ENCODE peak calls at places on chromosome 6, in seven cellular contexts. One of them, this sample, is unnamed.
A peak's percentile ranks its signal among the peaks of the same experiment; 100 is the strongest.

GRCh38 chr6:27668442-27669275 is 195.8 kb upstream of the ZNF184 start:
- DNase-seq in astrocyte: peak; percentile 82
- DNase-seq in mammary epithelial cell: peak; percentile 88
- DNase-seq in fibroblast of lung: peak; percentile 88
- DNase-seq in K562: peak; percentile 95
- DNase-seq in PC-9: peak; percentile 82
- DNase-seq in GM23248: peak; percentile 74
- DNase-seq in this sample: no peak

GRCh38 chr6:64012351-64013060 is 376.9 kb downstream of the PHF3 start:
- DNase-seq in astrocyte: peak; percentile 1
- DNase-seq in mammary epithelial cell: peak; percentile 6
- DNase-seq in fibroblast of lung: peak; percentile 5
- DNase-seq in K562: no peak
- DNase-seq in PC-9: no peak
- DNase-seq in GM23248: peak; percentile 45
- DNase-seq in this sample: no peak

GRCh38 chr6:43269273-43270007 is 26.2 kb downstream of the TTBK1 start:
- DNase-seq in astrocyte: no peak
- DNase-seq in mammary epithelial cell: no peak
- DNase-seq in fibroblast of lung: no peak
- DNase-seq in K562: peak; percentile 66
- DNase-seq in PC-9: no peak
- DNase-seq in GM23248: peak; percentile 42
- DNase-seq in this sample: peak; percentile 67

GRCh38 chr6:154350293-154350692 is 6.3 kb downstream of the IPCEF1 start:
- DNase-seq in astrocyte: peak; percentile 56
- DNase-seq in mammary epithelial cell: no peak
- DNase-seq in fibroblast of lung: peak; percentile 63
- DNase-seq in K562: no peak
- DNase-seq in PC-9: no peak
- DNase-seq in GM23248: peak; percentile 44
- DNase-seq in this sample: no peak

GRCh38 chr6:126721581-126722145 is 381.7 kb downstream of the CENPW start:
- DNase-seq in astrocyte: peak; percentile 95
- DNase-seq in mammary epithelial cell: peak; percentile 76
- DNase-seq in fibroblast of lung: peak; percentile 96
- DNase-seq in K562: no peak
- DNase-seq in PC-9: peak; percentile 23
- DNase-seq in GM23248: peak; percentile 93
- DNase-seq in this sample: no peak

GRCh38 chr6:6661684-6662083 is 73.2 kb downstream of the LY86 start:
- DNase-seq in astrocyte: peak; percentile 1
- DNase-seq in mammary epithelial cell: peak; percentile 61
- DNase-seq in fibroblast of lung: no peak
- DNase-seq in K562: peak; percentile 48
- DNase-seq in PC-9: peak; percentile 26
- DNase-seq in GM23248: peak; percentile 54
- DNase-seq in this sample: no peak

GRCh38 chr6:16450821-16451220 is 212.4 kb downstream of the GMPR start:
- DNase-seq in astrocyte: peak; percentile 61
- DNase-seq in mammary epithelial cell: no peak
- DNase-seq in fibroblast of lung: peak; percentile 74
- DNase-seq in K562: no peak
- DNase-seq in PC-9: no peak
- DNase-seq in GM23248: peak; percentile 81
- DNase-seq in this sample: no peak

GRCh38 chr6:71468841-71469750 is 180.5 kb downstream of the OGFRL1 start:
- DNase-seq in astrocyte: peak; percentile 98
- DNase-seq in mammary epithelial cell: peak; percentile 78
- DNase-seq in fibroblast of lung: peak; percentile 98
- DNase-seq in K562: no peak
- DNase-seq in PC-9: peak; percentile 53
- DNase-seq in GM23248: peak; percentile 92
- DNase-seq in this sample: no peak

GRCh38 chr6:139030211-139030530 is 1.6 kb downstream of the ABRACL start:
- DNase-seq in astrocyte: no peak
- DNase-seq in mammary epithelial cell: no peak
- DNase-seq in fibroblast of lung: no peak
- DNase-seq in K562: no peak
- DNase-seq in PC-9: no peak
- DNase-seq in GM23248: no peak
- DNase-seq in this sample: no peak

GRCh38 chr6:154164397-154164796 is 125.4 kb downstream of the OPRM1 start:
- DNase-seq in astrocyte: peak; percentile 85
- DNase-seq in mammary epithelial cell: no peak
- DNase-seq in fibroblast of lung: peak; percentile 88
- DNase-seq in K562: no peak
- DNase-seq in PC-9: no peak
- DNase-seq in GM23248: peak; percentile 78
- DNase-seq in this sample: no peak

GRCh38 chr6:71420693-71421328 is 132.2 kb downstream of the OGFRL1 start:
- DNase-seq in astrocyte: peak; percentile 93
- DNase-seq in mammary epithelial cell: peak; percentile 95
- DNase-seq in fibroblast of lung: peak; percentile 96
- DNase-seq in K562: no peak
- DNase-seq in PC-9: peak; percentile 96
- DNase-seq in GM23248: peak; percentile 99
- DNase-seq in this sample: no peak

GRCh38 chr6:131519670-131520436 is 53.2 kb upstream of the ARG1 start:
- DNase-seq in astrocyte: peak; percentile 30
- DNase-seq in mammary epithelial cell: peak; percentile 29
- DNase-seq in fibroblast of lung: peak; percentile 38
- DNase-seq in K562: peak; percentile 55
- DNase-seq in PC-9: peak; percentile 15
- DNase-seq in GM23248: peak; percentile 68
- DNase-seq in this sample: peak; percentile 65

GRCh38 chr6:6656287-6656686 is 67.8 kb downstream of the LY86 start:
- DNase-seq in astrocyte: no peak
- DNase-seq in mammary epithelial cell: no peak
- DNase-seq in fibroblast of lung: no peak
- DNase-seq in K562: no peak
- DNase-seq in PC-9: no peak
- DNase-seq in GM23248: no peak
- DNase-seq in this sample: peak; percentile 33

GRCh38 chr6:14228571-14228970 is 111.0 kb downstream of the CD83 start:
- DNase-seq in astrocyte: peak; percentile 47
- DNase-seq in mammary epithelial cell: no peak
- DNase-seq in fibroblast of lung: peak; percentile 56
- DNase-seq in K562: no peak
- DNase-seq in PC-9: no peak
- DNase-seq in GM23248: peak; percentile 86
- DNase-seq in this sample: peak; percentile 78

GRCh38 chr6:121879149-121879548 is 443.7 kb downstream of the GJA1 start:
- DNase-seq in astrocyte: peak; percentile 80
- DNase-seq in mammary epithelial cell: no peak
- DNase-seq in fibroblast of lung: peak; percentile 84
- DNase-seq in K562: no peak
- DNase-seq in PC-9: no peak
- DNase-seq in GM23248: peak; percentile 85
- DNase-seq in this sample: no peak

GRCh38 chr6:14092861-14093789 is 24.4 kb upstream of the CD83 start:
- DNase-seq in astrocyte: peak; percentile 52
- DNase-seq in mammary epithelial cell: peak; percentile 73
- DNase-seq in fibroblast of lung: peak; percentile 61
- DNase-seq in K562: no peak
- DNase-seq in PC-9: no peak
- DNase-seq in GM23248: no peak
- DNase-seq in this sample: no peak

DNA sequence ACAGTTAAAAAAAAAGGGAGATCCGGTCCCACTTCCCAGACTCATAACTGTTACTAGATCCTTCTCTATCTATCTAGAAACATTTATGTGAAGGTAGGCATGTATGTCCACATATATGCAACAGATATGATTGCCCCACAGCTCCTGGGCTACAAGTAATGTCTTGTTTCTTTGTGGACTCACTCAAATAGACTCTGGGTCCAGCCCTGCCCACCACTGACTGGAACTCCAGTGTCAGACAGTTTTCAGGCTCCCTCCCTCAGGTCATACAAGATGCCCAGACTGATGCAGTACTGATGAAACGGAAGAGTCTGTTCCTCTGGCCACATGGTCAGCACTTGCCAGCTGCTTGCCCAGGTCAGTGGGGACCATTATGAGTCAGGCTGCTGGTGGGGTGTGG is 30.8 kb upstream of the IER3 start:
- DNase-seq in astrocyte: no peak
- DNase-seq in mammary epithelial cell: peak; percentile 50
- DNase-seq in fibroblast of lung: no peak
- DNase-seq in K562: no peak
- DNase-seq in PC-9: no peak
- DNase-seq in GM23248: no peak
- DNase-seq in this sample: no peak
- H3K4me1 ChIP-seq in astrocyte: peaks cover 18% of the 10 kb centered on the region
- H3K4me1 ChIP-seq in mammary epithelial cell: peaks cover 14% of the 10 kb centered on the region
- H3K4me1 ChIP-seq in fibroblast of lung: peaks cover 19% of the 10 kb centered on the region
- H3K4me1 ChIP-seq in K562: peaks cover 8% of the 10 kb centered on the region
- H3K4me1 ChIP-seq in PC-9: peaks cover 37% of the 10 kb centered on the region
- H3K4me1 ChIP-seq in GM23248: peaks cover 21% of the 10 kb centered on the region
- H3K4me1 ChIP-seq in this sample: peaks cover 2% of the 10 kb centered on the region

GRCh38 chr6:3227363-3228045 is at the start of gene TUBB2B:
- DNase-seq in astrocyte: peak; percentile 42
- DNase-seq in mammary epithelial cell: no peak
- DNase-seq in fibroblast of lung: peak; percentile 63
- DNase-seq in K562: no peak
- DNase-seq in PC-9: no peak
- DNase-seq in GM23248: peak; percentile 68
- DNase-seq in this sample: no peak

GRCh38 chr6:3228791-3229565 is 1.5 kb upstream of the TUBB2B start:
- DNase-seq in astrocyte: no peak
- DNase-seq in mammary epithelial cell: no peak
- DNase-seq in fibroblast of lung: peak; percentile 43
- DNase-seq in K562: peak; percentile 61
- DNase-seq in PC-9: no peak
- DNase-seq in GM23248: no peak
- DNase-seq in this sample: no peak

GRCh38 chr6:3229566-3230274 is 2.3 kb upstream of the TUBB2B start:
- DNase-seq in astrocyte: no peak
- DNase-seq in mammary epithelial cell: no peak
- DNase-seq in fibroblast of lung: peak; percentile 56
- DNase-seq in K562: peak; percentile 70
- DNase-seq in PC-9: no peak
- DNase-seq in GM23248: peak; percentile 16
- DNase-seq in this sample: no peak

GRCh38 chr6:3226422-3227362 is 761 bp downstream of the TUBB2B start:
- DNase-seq in astrocyte: peak; percentile 57
- DNase-seq in mammary epithelial cell: no peak
- DNase-seq in fibroblast of lung: peak; percentile 67
- DNase-seq in K562: peak; percentile 72
- DNase-seq in PC-9: peak; percentile 28
- DNase-seq in GM23248: peak; percentile 59
- DNase-seq in this sample: no peak

DNA sequence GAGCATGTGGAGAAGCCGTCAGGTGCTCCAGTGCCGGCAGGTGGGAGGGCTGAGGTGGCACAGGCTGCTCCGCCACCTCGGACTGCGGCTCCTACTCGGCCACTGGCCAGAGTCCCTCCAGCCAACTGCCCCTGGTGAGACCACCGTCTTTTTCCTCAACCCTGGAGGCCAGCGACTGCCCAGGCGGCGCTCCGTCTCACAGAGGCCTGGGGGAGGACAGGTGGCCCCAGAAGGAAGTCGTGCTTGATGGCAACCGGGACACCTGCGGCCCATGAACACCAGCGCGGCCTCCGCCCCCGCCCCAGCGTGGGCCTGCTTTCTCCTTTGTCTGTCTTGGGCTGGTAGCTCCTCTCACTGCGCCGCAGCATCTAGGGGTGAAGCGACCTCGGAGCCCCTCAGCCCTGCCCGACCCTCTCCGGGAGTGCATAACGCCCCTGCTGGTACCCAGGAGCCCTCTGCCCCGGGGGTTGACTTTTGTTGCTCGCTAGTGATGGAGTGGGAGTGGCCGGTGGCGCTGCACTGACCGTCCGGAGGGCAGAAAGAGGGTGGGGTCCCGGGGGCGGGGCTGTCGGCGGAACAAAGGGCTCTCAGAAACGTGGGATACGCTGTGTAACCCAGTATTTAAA is 706 bp upstream of the TUBB2B start:
- DNase-seq in astrocyte: no peak
- DNase-seq in mammary epithelial cell: no peak
- DNase-seq in fibroblast of lung: no peak
- DNase-seq in K562: peak; percentile 55
- DNase-seq in PC-9: no peak
- DNase-seq in GM23248: no peak
- DNase-seq in this sample: no peak
- TF ChIP-seq EZH2 in astrocyte: peak; percentile 23
- TF ChIP-seq EZH2 in mammary epithelial cell: peak; percentile 50
- TF ChIP-seq EZH2 in fibroblast of lung: peak; percentile 97
- TF ChIP-seq EZH2 in K562: no peak
- TF ChIP-seq EZH2 in PC-9: no peak
- TF ChIP-seq EZH2 in GM23248: no peak
- TF ChIP-seq EZH2 in this sample: no peak

DNA sequence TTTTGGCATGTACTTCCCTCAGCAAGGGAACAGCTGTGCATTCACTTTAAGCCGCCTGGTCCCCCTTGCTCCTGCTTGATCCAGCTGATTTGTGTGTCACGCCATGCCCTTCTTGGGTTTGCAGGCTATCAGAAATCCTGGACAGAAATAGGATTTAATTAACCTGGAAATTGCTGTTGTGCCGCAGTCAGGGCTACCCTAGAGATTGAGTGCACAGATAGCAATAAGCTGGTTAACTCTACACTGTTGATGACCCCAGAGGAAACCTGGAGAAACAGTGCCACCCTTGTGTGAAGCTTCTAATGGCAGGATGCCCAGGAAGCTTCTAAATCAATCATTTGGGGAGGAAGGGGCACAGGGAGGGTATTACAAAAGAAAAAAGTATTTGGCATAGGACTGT is 199.0 kb downstream of the JARID2 start:
- DNase-seq in astrocyte: no peak
- DNase-seq in mammary epithelial cell: no peak
- DNase-seq in fibroblast of lung: no peak
- DNase-seq in K562: no peak
- DNase-seq in PC-9: no peak
- DNase-seq in GM23248: no peak
- DNase-seq in this sample: peak; percentile 18
- H3K4me1 ChIP-seq in astrocyte: peaks cover 23% of the 10 kb centered on the region
- H3K4me1 ChIP-seq in mammary epithelial cell: peaks cover 26% of the 10 kb centered on the region
- H3K4me1 ChIP-seq in fibroblast of lung: peaks cover 9% of the 10 kb centered on the region
- H3K4me1 ChIP-seq in K562: no peaks in the 10 kb centered on the region
- H3K4me1 ChIP-seq in PC-9: peaks cover 67% of the 10 kb centered on the region
- H3K4me1 ChIP-seq in GM23248: peaks cover 49% of the 10 kb centered on the region
- H3K4me1 ChIP-seq in this sample: peaks cover 14% of the 10 kb centered on the region

GRCh38 chr6:137496392-137496767 is 2.2 kb upstream of the OLIG3 start:
- DNase-seq in astrocyte: no peak
- DNase-seq in mammary epithelial cell: no peak
- DNase-seq in fibroblast of lung: no peak
- DNase-seq in K562: no peak
- DNase-seq in PC-9: no peak
- DNase-seq in GM23248: no peak
- DNase-seq in this sample: no peak

GRCh38 chr6:137496909-137497721 is 2.9 kb upstream of the OLIG3 start:
- DNase-seq in astrocyte: no peak
- DNase-seq in mammary epithelial cell: no peak
- DNase-seq in fibroblast of lung: no peak
- DNase-seq in K562: no peak
- DNase-seq in PC-9: no peak
- DNase-seq in GM23248: no peak
- DNase-seq in this sample: no peak

GRCh38 chr6:137494281-137494966 is at the start of gene OLIG3:
- DNase-seq in astrocyte: no peak
- DNase-seq in mammary epithelial cell: no peak
- DNase-seq in fibroblast of lung: no peak
- DNase-seq in K562: no peak
- DNase-seq in PC-9: no peak
- DNase-seq in GM23248: no peak
- DNase-seq in this sample: peak; percentile 67

GRCh38 chr6:137494967-137495595 is 887 bp upstream of the OLIG3 start:
- DNase-seq in astrocyte: no peak
- DNase-seq in mammary epithelial cell: no peak
- DNase-seq in fibroblast of lung: no peak
- DNase-seq in K562: no peak
- DNase-seq in PC-9: no peak
- DNase-seq in GM23248: no peak
- DNase-seq in this sample: no peak

GRCh38 chr6:137495652-137496391 is 1.6 kb upstream of the OLIG3 start:
- DNase-seq in astrocyte: no peak
- DNase-seq in mammary epithelial cell: no peak
- DNase-seq in fibroblast of lung: no peak
- DNase-seq in K562: no peak
- DNase-seq in PC-9: no peak
- DNase-seq in GM23248: no peak
- DNase-seq in this sample: no peak
- TF ChIP-seq EZH2 in astrocyte: peak; percentile 86
- TF ChIP-seq EZH2 in mammary epithelial cell: peak; percentile 98
- TF ChIP-seq EZH2 in fibroblast of lung: peak; percentile 86
- TF ChIP-seq EZH2 in K562: no peak
- TF ChIP-seq EZH2 in PC-9: no peak
- TF ChIP-seq EZH2 in GM23248: peak; percentile 50
- TF ChIP-seq EZH2 in this sample: no peak

This sample was measured in DND-41.